ENCODE peak calls at places on chromosomes 3 and 15, in eight cellular contexts. H, O, J, X, N, S, V and D are unnamed samples.
A peak's percentile ranks its signal among the peaks of the same experiment; 100 is the strongest.

GRCh38 chr15:100863406-100864198 is 16.0 kb upstream of the ALDH1A3 start:
- DNase-seq in H (no peak), V (no peak), S (peak; percentile 43), J (no peak), N (no peak), X (no peak), O (no peak), D (no peak)

GRCh38 chr3:38616111-38616510 is 33.4 kb downstream of the SCN5A start:
- DNase-seq in N (no peak), J (no peak), H (no peak), X (no peak), O (peak; percentile 36), V (no peak), S (no peak), D (no peak)

GRCh38 chr3:79937567-79937966 is 169.8 kb upstream of the ROBO1 start:
- DNase-seq in J (no peak), N (no peak), V (no peak), S (no peak), O (no peak), H (peak; percentile 54), X (no peak), D (no peak)

GRCh38 chr3:100370751-100371150 is 30.1 kb downstream of the TOMM70 start:
- DNase-seq in V (no peak), H (no peak), X (no peak), J (no peak), N (no peak), O (no peak), S (no peak), D (no peak)

GRCh38 chr15:65077981-65078352 is 1.4 kb downstream of the KBTBD13 start:
- DNase-seq in J (peak; percentile 61), O (peak; percentile 82), N (peak; percentile 48), S (peak; percentile 79), X (peak; percentile 63), H (peak; percentile 94), V (no peak), D (no peak)

GRCh38 chr3:134903840-134904239 is 108.8 kb downstream of the EPHB1 start:
- DNase-seq in V (no peak), S (no peak), X (no peak), O (peak; percentile 53), N (no peak), J (peak; percentile 43), H (no peak), D (no peak)

GRCh38 chr3:190385835-190386688 is 1.9 kb upstream of the CLDN16 start:
- DNase-seq in S (no peak), H (no peak), V (peak; percentile 96), O (no peak), X (no peak), N (peak; percentile 85), J (no peak), D (no peak)

GRCh38 chr15:88255496-88256171 is 905 bp downstream of the NTRK3 start:
- DNase-seq in J (peak; percentile 91), O (no peak), X (no peak), N (no peak), S (no peak), H (peak; percentile 81), V (no peak), D (no peak)

GRCh38 chr15:68256675-68257450 is 20.7 kb upstream of the FEM1B start:
- DNase-seq in X (peak; percentile 94), S (peak; percentile 79), N (no peak), J (no peak), V (no peak), H (peak; percentile 95), O (peak; percentile 92), D (no peak)

GRCh38 chr15:76197703-76198455 is 113.4 kb downstream of the ETFA start:
- DNase-seq in H (no peak), X (peak; percentile 37), V (no peak), N (peak; percentile 51), J (no peak), S (peak; percentile 69), O (peak; percentile 50), D (no peak)

GRCh38 chr3:129610276-129610675 is 3.8 kb upstream of the PLXND1 start:
- DNase-seq in S (no peak), N (no peak), O (no peak), J (no peak), X (no peak), H (no peak), V (no peak), D (no peak)

GRCh38 chr3:129609591-129610169 is 3.2 kb upstream of the PLXND1 start:
- DNase-seq in X (no peak), O (no peak), J (no peak), N (no peak), V (no peak), H (no peak), S (no peak), D (no peak)

GRCh38 chr3:129608087-129608935 is 1.8 kb upstream of the PLXND1 start:
- DNase-seq in S (no peak), J (peak; percentile 72), H (peak; percentile 78), N (no peak), O (no peak), X (no peak), V (no peak), D (no peak)

GRCh38 chr3:129607391-129608068 is 1.1 kb upstream of the PLXND1 start:
- DNase-seq in N (no peak), H (no peak), S (no peak), X (no peak), V (no peak), O (no peak), J (no peak), D (no peak)

GRCh38 chr3:129608936-129609590 is 2.6 kb upstream of the PLXND1 start:
- DNase-seq in S (no peak), V (no peak), O (no peak), X (no peak), H (no peak), J (no peak), N (no peak), D (no peak)
- H3K27ac ChIP-seq in S (peak overlapping the region; percentile 89), V (peak overlapping the region; percentile 85), O (peak overlapping the region; percentile 88), X (peak overlapping the region; percentile 95), H (no peak overlapping the region), J (no peak overlapping the region), N (no peak overlapping the region), D (peak overlapping the region; percentile 94)

GRCh38 chr3:3817870-3818269 is 18.6 kb downstream of the LRRN1 start:
- DNase-seq in H (no peak), O (no peak), S (no peak), V (no peak), J (no peak), N (no peak), X (no peak), D (no peak)
- TF ChIP-seq POLR2AphosphoS5 in H (no peak), O (no peak), S (no peak), V (no peak), J (no peak), N (no peak), X (no peak), D (no peak)

GRCh38 chr15:48355377-48355776 is 24.1 kb downstream of the DUT start:
- DNase-seq in X (no peak), O (no peak), J (no peak), S (no peak), H (no peak), N (no peak), V (no peak), D (no peak)

GRCh38 chr15:48360841-48361240 is 29.6 kb downstream of the DUT start:
- DNase-seq in O (no peak), H (peak; percentile 9), N (peak; percentile 10), V (no peak), X (no peak), S (no peak), J (no peak), D (no peak)

GRCh38 chr15:48361690-48362089 is 30.5 kb downstream of the DUT start:
- DNase-seq in S (no peak), N (no peak), X (no peak), J (no peak), H (no peak), O (no peak), V (no peak), D (no peak)

GRCh38 chr15:48358229-48358641 is 27.0 kb downstream of the DUT start:
- DNase-seq in O (no peak), N (peak; percentile 21), S (no peak), X (no peak), J (peak; percentile 32), H (peak; percentile 45), V (no peak), D (no peak)

GRCh38 chr15:48358681-48359152 is 27.5 kb downstream of the DUT start:
- DNase-seq in S (no peak), J (no peak), O (no peak), H (no peak), N (no peak), X (no peak), V (no peak), D (no peak)
- H3K4me3 ChIP-seq in S (no peak overlapping the region), J (no peak overlapping the region), O (no peak overlapping the region), H (no peak overlapping the region), N (no peak overlapping the region), X (no peak overlapping the region), V (no peak overlapping the region), D (no peak overlapping the region)

GRCh38 chr15:39474657-39475056 is 106.2 kb upstream of the THBS1 start:
- DNase-seq in H (no peak), S (no peak), O (no peak), N (no peak), X (no peak), J (no peak), V (no peak), D (no peak)

GRCh38 chr15:39468341-39468740 is 112.5 kb upstream of the THBS1 start:
- DNase-seq in J (no peak), X (no peak), O (peak; percentile 62), V (no peak), S (no peak), H (no peak), N (no peak), D (no peak)

GRCh38 chr15:39468828-39469227 is 112.1 kb upstream of the THBS1 start:
- DNase-seq in X (no peak), N (no peak), H (no peak), S (no peak), J (no peak), O (no peak), V (no peak), D (no peak)

GRCh38 chr15:39472661-39473657 is 107.9 kb upstream of the THBS1 start:
- DNase-seq in N (no peak), V (no peak), H (no peak), J (no peak), O (peak; percentile 78), X (no peak), S (peak; percentile 58), D (no peak)

GRCh38 chr15:39471791-39472190 is 109.1 kb upstream of the THBS1 start:
- DNase-seq in O (no peak), X (no peak), S (no peak), J (no peak), H (no peak), N (no peak), V (no peak), D (no peak)
- H3K27ac ChIP-seq in O (peak overlapping the region; percentile 83), X (peak overlapping the region; percentile 20), S (peak overlapping the region; percentile 91), J (no peak overlapping the region), H (no peak overlapping the region), N (no peak overlapping the region), V (no peak overlapping the region), D (peak overlapping the region; percentile 19)